ENCODE peak calls at places on chromosomes 12 and 14, in eight cellular contexts. One of them, this sample, is unnamed.

GRCh38 chr12:6724409-6724797 is 557 bp downstream of the COPS7A start:
- DNase-seq in adipocyte: no peak
- DNase-seq in mammary epithelial cell: no peak
- DNase-seq in esophagus squamous epithelium: no peak
- DNase-seq in left ventricle myocardium inferior: no peak
- DNase-seq in skeletal muscle cell: no peak
- DNase-seq in brain microvascular endothelial cell: peak; percentile 11
- DNase-seq in kidney epithelial cell: no peak
- DNase-seq in this sample: no peak

GRCh38 chr14:74905595-74906142 is 17.4 kb downstream of the RPS6KL1 start:
- DNase-seq in kidney epithelial cell: no peak
- DNase-seq in adipocyte: peak; percentile 89
- DNase-seq in mammary epithelial cell: peak; percentile 20
- DNase-seq in brain microvascular endothelial cell: no peak
- DNase-seq in left ventricle myocardium inferior: peak; percentile 72
- DNase-seq in skeletal muscle cell: no peak
- DNase-seq in esophagus squamous epithelium: no peak
- DNase-seq in this sample: no peak

GRCh38 chr14:89382487-89383170 is 34.4 kb downstream of the FOXN3 start:
- DNase-seq in skeletal muscle cell: no peak
- DNase-seq in esophagus squamous epithelium: no peak
- DNase-seq in kidney epithelial cell: no peak
- DNase-seq in adipocyte: no peak
- DNase-seq in left ventricle myocardium inferior: no peak
- DNase-seq in mammary epithelial cell: no peak
- DNase-seq in brain microvascular endothelial cell: no peak
- DNase-seq in this sample: no peak

GRCh38 chr14:27050195-27050594 is 452.4 kb upstream of the NOVA1 start:
- DNase-seq in esophagus squamous epithelium: no peak
- DNase-seq in adipocyte: no peak
- DNase-seq in left ventricle myocardium inferior: no peak
- DNase-seq in mammary epithelial cell: no peak
- DNase-seq in kidney epithelial cell: no peak
- DNase-seq in skeletal muscle cell: no peak
- DNase-seq in brain microvascular endothelial cell: no peak
- DNase-seq in this sample: no peak

GRCh38 chr12:21683115-21683514 is 25.5 kb upstream of the LDHB start:
- DNase-seq in kidney epithelial cell: no peak
- DNase-seq in left ventricle myocardium inferior: no peak
- DNase-seq in adipocyte: no peak
- DNase-seq in skeletal muscle cell: no peak
- DNase-seq in brain microvascular endothelial cell: no peak
- DNase-seq in mammary epithelial cell: no peak
- DNase-seq in esophagus squamous epithelium: no peak
- DNase-seq in this sample: no peak

GRCh38 chr12:118103601-118104382 is at the start of gene VSIG10:
- DNase-seq in mammary epithelial cell: peak; percentile 64
- DNase-seq in skeletal muscle cell: no peak
- DNase-seq in kidney epithelial cell: no peak
- DNase-seq in left ventricle myocardium inferior: peak; percentile 77
- DNase-seq in esophagus squamous epithelium: no peak
- DNase-seq in adipocyte: peak; percentile 70
- DNase-seq in brain microvascular endothelial cell: no peak
- DNase-seq in this sample: no peak

GRCh38 chr12:91239497-91239896 is 56.9 kb upstream of the DCN start:
- DNase-seq in left ventricle myocardium inferior: no peak
- DNase-seq in skeletal muscle cell: no peak
- DNase-seq in adipocyte: peak; percentile 24
- DNase-seq in mammary epithelial cell: no peak
- DNase-seq in kidney epithelial cell: no peak
- DNase-seq in esophagus squamous epithelium: no peak
- DNase-seq in brain microvascular endothelial cell: no peak
- DNase-seq in this sample: no peak

GRCh38 chr14:94628578-94628977 is 16.4 kb downstream of the SERPINA3 start:
- DNase-seq in esophagus squamous epithelium: no peak
- DNase-seq in skeletal muscle cell: no peak
- DNase-seq in mammary epithelial cell: no peak
- DNase-seq in kidney epithelial cell: no peak
- DNase-seq in left ventricle myocardium inferior: no peak
- DNase-seq in adipocyte: no peak
- DNase-seq in brain microvascular endothelial cell: no peak
- DNase-seq in this sample: no peak

GRCh38 chr14:73392329-73393257 is 65.8 kb downstream of the NUMB start:
- DNase-seq in skeletal muscle cell: no peak
- DNase-seq in adipocyte: no peak
- DNase-seq in left ventricle myocardium inferior: no peak
- DNase-seq in esophagus squamous epithelium: no peak
- DNase-seq in brain microvascular endothelial cell: no peak
- DNase-seq in mammary epithelial cell: no peak
- DNase-seq in kidney epithelial cell: no peak
- DNase-seq in this sample: no peak

GRCh38 chr14:47966411-47966810 is 291.0 kb upstream of the MDGA2 start:
- DNase-seq in skeletal muscle cell: no peak
- DNase-seq in kidney epithelial cell: no peak
- DNase-seq in left ventricle myocardium inferior: no peak
- DNase-seq in esophagus squamous epithelium: no peak
- DNase-seq in adipocyte: no peak
- DNase-seq in mammary epithelial cell: no peak
- DNase-seq in brain microvascular endothelial cell: no peak
- DNase-seq in this sample: no peak

GRCh38 chr12:50234347-50234746 is 49.0 kb downstream of the LIMA1 start:
- DNase-seq in adipocyte: no peak
- DNase-seq in skeletal muscle cell: no peak
- DNase-seq in left ventricle myocardium inferior: no peak
- DNase-seq in brain microvascular endothelial cell: peak; percentile 38
- DNase-seq in kidney epithelial cell: no peak
- DNase-seq in esophagus squamous epithelium: no peak
- DNase-seq in mammary epithelial cell: peak; percentile 83
- DNase-seq in this sample: no peak

GRCh38 chr12:55705802-55706402 is 1.8 kb downstream of the ITGA7 start:
- DNase-seq in adipocyte: no peak
- DNase-seq in kidney epithelial cell: no peak
- DNase-seq in brain microvascular endothelial cell: no peak
- DNase-seq in mammary epithelial cell: no peak
- DNase-seq in left ventricle myocardium inferior: no peak
- DNase-seq in esophagus squamous epithelium: no peak
- DNase-seq in skeletal muscle cell: no peak
- DNase-seq in this sample: no peak

GRCh38 chr12:55706840-55707671 is 648 bp downstream of the ITGA7 start:
- DNase-seq in adipocyte: peak; percentile 51
- DNase-seq in skeletal muscle cell: no peak
- DNase-seq in kidney epithelial cell: no peak
- DNase-seq in mammary epithelial cell: no peak
- DNase-seq in brain microvascular endothelial cell: no peak
- DNase-seq in esophagus squamous epithelium: no peak
- DNase-seq in left ventricle myocardium inferior: no peak
- DNase-seq in this sample: no peak

GRCh38 chr12:55703976-55704761 is 3.5 kb downstream of the ITGA7 start:
- DNase-seq in left ventricle myocardium inferior: no peak
- DNase-seq in kidney epithelial cell: no peak
- DNase-seq in brain microvascular endothelial cell: no peak
- DNase-seq in esophagus squamous epithelium: no peak
- DNase-seq in adipocyte: no peak
- DNase-seq in skeletal muscle cell: no peak
- DNase-seq in mammary epithelial cell: no peak
- DNase-seq in this sample: no peak

GRCh38 chr12:55703288-55703687 is 4.4 kb downstream of the ITGA7 start:
- DNase-seq in brain microvascular endothelial cell: no peak
- DNase-seq in adipocyte: no peak
- DNase-seq in esophagus squamous epithelium: no peak
- DNase-seq in kidney epithelial cell: no peak
- DNase-seq in left ventricle myocardium inferior: peak; percentile 57
- DNase-seq in mammary epithelial cell: no peak
- DNase-seq in skeletal muscle cell: peak; percentile 69
- DNase-seq in this sample: no peak

DNA sequence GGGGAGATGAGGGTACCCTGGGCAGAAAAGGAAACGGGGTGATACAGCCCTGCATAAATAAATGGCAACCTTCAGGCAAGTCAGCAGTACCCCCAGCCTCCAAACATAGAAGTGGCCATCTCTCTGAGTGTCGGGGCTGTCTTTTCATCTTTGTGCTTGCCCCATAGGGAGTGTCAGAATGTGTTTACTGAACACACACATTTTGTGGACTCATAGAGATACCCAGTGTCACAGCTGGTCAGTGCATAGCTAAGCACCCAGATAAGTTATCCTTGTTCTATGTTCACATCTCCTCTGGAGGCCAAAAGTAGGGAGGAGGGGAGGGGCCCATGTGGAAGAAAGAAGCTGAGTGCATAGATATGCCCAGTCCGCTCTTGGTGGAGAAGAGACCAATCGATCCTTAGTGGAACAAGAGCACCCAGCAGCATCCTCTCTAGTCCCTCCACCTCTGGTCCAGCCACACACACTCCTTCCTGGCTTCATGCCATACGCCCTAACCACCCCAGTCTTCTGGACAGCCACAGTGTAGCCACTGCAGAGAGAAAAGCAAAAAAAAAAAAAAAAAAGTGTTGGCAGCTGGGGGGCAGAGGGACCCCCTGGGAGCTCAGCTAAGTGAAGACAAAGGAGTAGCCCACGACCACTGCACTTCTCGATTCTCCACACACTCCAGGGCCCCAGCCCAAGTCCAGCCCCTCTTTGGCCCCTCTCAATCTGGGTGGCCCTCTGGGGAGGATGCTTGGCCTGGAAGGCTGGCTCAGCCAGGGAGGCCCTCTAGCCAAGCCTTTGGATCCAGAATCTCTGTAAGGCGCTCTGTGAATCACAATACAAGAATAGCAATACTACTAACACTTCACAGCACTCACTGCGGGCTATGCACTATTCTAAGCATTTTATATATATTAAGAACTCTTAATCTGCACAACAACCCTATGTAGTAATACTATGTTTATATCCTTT is 2.6 kb downstream of the ITGA7 start:
- DNase-seq in brain microvascular endothelial cell: no peak
- DNase-seq in left ventricle myocardium inferior: peak; percentile 5
- DNase-seq in skeletal muscle cell: no peak
- DNase-seq in kidney epithelial cell: no peak
- DNase-seq in mammary epithelial cell: no peak
- DNase-seq in adipocyte: no peak
- DNase-seq in esophagus squamous epithelium: no peak
- DNase-seq in this sample: no peak
- H3K4me3 ChIP-seq in brain microvascular endothelial cell: no peak overlapping the region
- H3K4me3 ChIP-seq in left ventricle myocardium inferior: peak overlapping the region; percentile 80
- H3K4me3 ChIP-seq in skeletal muscle cell: peak overlapping the region; percentile 57
- H3K4me3 ChIP-seq in kidney epithelial cell: no peak overlapping the region
- H3K4me3 ChIP-seq in mammary epithelial cell: no peak overlapping the region
- H3K4me3 ChIP-seq in adipocyte: peak overlapping the region; percentile 85
- H3K4me3 ChIP-seq in esophagus squamous epithelium: peak overlapping the region; percentile 65
- H3K4me3 ChIP-seq in this sample: peak overlapping the region; percentile 73

DNA sequence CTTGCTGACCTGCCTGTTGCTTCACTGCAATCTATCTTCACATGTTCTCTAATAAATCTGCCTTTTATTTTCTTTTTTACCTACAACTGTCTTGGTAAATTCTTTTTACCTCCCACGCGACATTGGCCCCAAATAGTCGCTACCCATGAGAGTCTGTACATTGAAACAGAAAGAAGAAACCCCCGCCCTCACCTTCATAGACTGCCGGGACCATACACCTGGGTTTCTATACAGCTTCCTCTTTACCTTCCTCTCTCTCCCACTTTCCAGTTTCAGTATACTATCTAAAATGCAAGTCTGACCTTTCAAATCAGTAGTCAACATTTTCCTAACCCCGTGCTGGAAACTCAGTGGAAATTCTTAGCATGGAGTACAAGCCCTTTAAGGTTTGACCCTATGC is 4.8 kb downstream of the SLC8A3 start:
- DNase-seq in skeletal muscle cell: no peak
- DNase-seq in left ventricle myocardium inferior: no peak
- DNase-seq in mammary epithelial cell: no peak
- DNase-seq in brain microvascular endothelial cell: no peak
- DNase-seq in kidney epithelial cell: no peak
- DNase-seq in adipocyte: no peak
- DNase-seq in esophagus squamous epithelium: no peak
- DNase-seq in this sample: no peak
- H3K4me3 ChIP-seq in skeletal muscle cell: no peak overlapping the region
- H3K4me3 ChIP-seq in left ventricle myocardium inferior: no peak overlapping the region
- H3K4me3 ChIP-seq in mammary epithelial cell: no peak overlapping the region
- H3K4me3 ChIP-seq in brain microvascular endothelial cell: no peak overlapping the region
- H3K4me3 ChIP-seq in kidney epithelial cell: no peak overlapping the region
- H3K4me3 ChIP-seq in adipocyte: no peak overlapping the region
- H3K4me3 ChIP-seq in esophagus squamous epithelium: no peak overlapping the region
- H3K4me3 ChIP-seq in this sample: no peak overlapping the region

GRCh38 chr12:108349245-108349644 is 10.1 kb upstream of the CMKLR1 start:
- DNase-seq in adipocyte: peak; percentile 66
- DNase-seq in left ventricle myocardium inferior: no peak
- DNase-seq in brain microvascular endothelial cell: peak; percentile 35
- DNase-seq in esophagus squamous epithelium: no peak
- DNase-seq in skeletal muscle cell: no peak
- DNase-seq in kidney epithelial cell: no peak
- DNase-seq in mammary epithelial cell: no peak
- DNase-seq in this sample: no peak
- H3K4me3 ChIP-seq in adipocyte: no peak overlapping the region
- H3K4me3 ChIP-seq in left ventricle myocardium inferior: no peak overlapping the region
- H3K4me3 ChIP-seq in brain microvascular endothelial cell: no peak overlapping the region
- H3K4me3 ChIP-seq in esophagus squamous epithelium: no peak overlapping the region
- H3K4me3 ChIP-seq in skeletal muscle cell: no peak overlapping the region
- H3K4me3 ChIP-seq in kidney epithelial cell: no peak overlapping the region
- H3K4me3 ChIP-seq in mammary epithelial cell: no peak overlapping the region
- H3K4me3 ChIP-seq in this sample: no peak overlapping the region

DNA sequence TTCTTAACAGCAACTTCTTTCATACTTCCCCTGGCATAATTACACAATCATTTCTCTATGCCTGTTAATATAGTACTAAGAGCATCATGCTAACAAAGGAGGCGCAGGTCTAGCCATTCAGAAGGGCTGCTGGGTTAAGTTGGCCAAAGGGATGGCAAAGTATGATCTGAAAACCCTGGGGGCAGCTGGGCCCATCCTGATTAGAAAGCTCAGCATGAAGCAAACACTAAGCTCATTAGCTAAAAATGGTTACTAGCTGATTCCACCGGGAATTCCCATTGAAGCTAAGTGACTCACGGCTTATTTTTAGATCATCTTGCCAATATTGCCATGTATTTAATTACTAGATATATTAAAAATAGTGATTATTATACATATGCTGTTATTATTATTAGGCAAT is 26.0 kb upstream of the ANP32D start:
- DNase-seq in adipocyte: no peak
- DNase-seq in esophagus squamous epithelium: no peak
- DNase-seq in left ventricle myocardium inferior: no peak
- DNase-seq in skeletal muscle cell: no peak
- DNase-seq in kidney epithelial cell: no peak
- DNase-seq in mammary epithelial cell: peak; percentile 6
- DNase-seq in brain microvascular endothelial cell: no peak
- DNase-seq in this sample: peak; percentile 55
- H3K4me3 ChIP-seq in adipocyte: no peak overlapping the region
- H3K4me3 ChIP-seq in esophagus squamous epithelium: no peak overlapping the region
- H3K4me3 ChIP-seq in left ventricle myocardium inferior: no peak overlapping the region
- H3K4me3 ChIP-seq in skeletal muscle cell: no peak overlapping the region
- H3K4me3 ChIP-seq in kidney epithelial cell: no peak overlapping the region
- H3K4me3 ChIP-seq in mammary epithelial cell: no peak overlapping the region
- H3K4me3 ChIP-seq in brain microvascular endothelial cell: no peak overlapping the region
- H3K4me3 ChIP-seq in this sample: no peak overlapping the region

GRCh38 chr14:64800000-64800399 is 79.7 kb downstream of the SPTB start:
- DNase-seq in esophagus squamous epithelium: no peak
- DNase-seq in adipocyte: peak; percentile 65
- DNase-seq in kidney epithelial cell: no peak
- DNase-seq in skeletal muscle cell: no peak
- DNase-seq in left ventricle myocardium inferior: peak; percentile 39
- DNase-seq in brain microvascular endothelial cell: peak; percentile 42
- DNase-seq in mammary epithelial cell: peak; percentile 23
- DNase-seq in this sample: no peak
- H3K4me3 ChIP-seq in esophagus squamous epithelium: no peak overlapping the region
- H3K4me3 ChIP-seq in adipocyte: no peak overlapping the region
- H3K4me3 ChIP-seq in kidney epithelial cell: no peak overlapping the region
- H3K4me3 ChIP-seq in skeletal muscle cell: no peak overlapping the region
- H3K4me3 ChIP-seq in left ventricle myocardium inferior: no peak overlapping the region
- H3K4me3 ChIP-seq in brain microvascular endothelial cell: no peak overlapping the region
- H3K4me3 ChIP-seq in mammary epithelial cell: no peak overlapping the region
- H3K4me3 ChIP-seq in this sample: no peak overlapping the region

This sample was measured in retinal pigment epithelial cell.